ENCODE peak calls at places on chromosome 7, in four cellular contexts. C is dorsolateral prefrontal cortex, D is spleen, G is uterus. Q is an unnamed sample.

GRCh38 chr7:5419523-5420107 is 4.0 kb downstream of the TNRC18 start:
- DNase-seq in C (peak), D (no peak), G (no peak), Q (no peak)

GRCh38 chr7:12637819-12638592 is 49.4 kb upstream of the ARL4A start:
- DNase-seq in G (no peak), D (no peak), C (no peak), Q (no peak)

GRCh38 chr7:84507529-84507928 is 312.9 kb upstream of the SEMA3A start:
- DNase-seq in G (no peak), D (no peak), C (no peak), Q (no peak)

GRCh38 chr7:8129323-8129659 is 132.7 kb downstream of the ICA1 start:
- DNase-seq in C (no peak), D (no peak), G (no peak), Q (no peak)

GRCh38 chr7:129865093-129865931 is 87.4 kb downstream of the UBE2H start:
- DNase-seq in D (no peak), C (no peak), G (no peak), Q (peak)

GRCh38 chr7:106504620-106505019 is 156.3 kb downstream of the CCDC71L start:
- DNase-seq in G (no peak), D (no peak), C (no peak), Q (no peak)

GRCh38 chr7:84025332-84025927 is 169.2 kb downstream of the SEMA3A start:
- DNase-seq in D (no peak), G (no peak), C (no peak), Q (peak)

GRCh38 chr7:30908681-30909080 is 3.0 kb upstream of the AQP1 start:
- DNase-seq in G (no peak), C (no peak), D (no peak), Q (no peak)

GRCh38 chr7:120783273-120783672 is 74.7 kb downstream of the TSPAN12 start:
- DNase-seq in C (no peak), G (no peak), D (no peak), Q (no peak)

GRCh38 chr7:86932038-86932512 is 127.4 kb downstream of the ELAPOR2 start:
- DNase-seq in C (no peak), D (no peak), G (peak), Q (peak)

GRCh38 chr7:19404912-19405329 is 259.7 kb upstream of the FERD3L start:
- DNase-seq in G (no peak), C (no peak), D (no peak), Q (peak)

GRCh38 chr7:37320840-37321468 is 127.7 kb downstream of the ELMO1 start:
- DNase-seq in C (no peak), G (no peak), D (no peak), Q (no peak)

GRCh38 chr7:66626236-66626957 is 2.3 kb upstream of the KCTD7 start:
- DNase-seq in G (peak), D (no peak), C (no peak), Q (peak)

GRCh38 chr7:19772858-19773337 is 519 bp downstream of the TMEM196 start:
- DNase-seq in G (peak), C (no peak), D (no peak), Q (peak)

GRCh38 chr7:134154581-134155130 is 27.5 kb downstream of the LRGUK start:
- DNase-seq in D (no peak), C (no peak), G (no peak), Q (no peak)

GRCh38 chr7:148987751-148988512 is 40.4 kb downstream of the PDIA4 start:
- DNase-seq in C (no peak), D (peak), G (no peak), Q (no peak)

GRCh38 chr7:44310221-44310848 is 15.1 kb downstream of the CAMK2B start:
- DNase-seq in C (no peak), G (no peak), D (peak), Q (no peak)

DNA sequence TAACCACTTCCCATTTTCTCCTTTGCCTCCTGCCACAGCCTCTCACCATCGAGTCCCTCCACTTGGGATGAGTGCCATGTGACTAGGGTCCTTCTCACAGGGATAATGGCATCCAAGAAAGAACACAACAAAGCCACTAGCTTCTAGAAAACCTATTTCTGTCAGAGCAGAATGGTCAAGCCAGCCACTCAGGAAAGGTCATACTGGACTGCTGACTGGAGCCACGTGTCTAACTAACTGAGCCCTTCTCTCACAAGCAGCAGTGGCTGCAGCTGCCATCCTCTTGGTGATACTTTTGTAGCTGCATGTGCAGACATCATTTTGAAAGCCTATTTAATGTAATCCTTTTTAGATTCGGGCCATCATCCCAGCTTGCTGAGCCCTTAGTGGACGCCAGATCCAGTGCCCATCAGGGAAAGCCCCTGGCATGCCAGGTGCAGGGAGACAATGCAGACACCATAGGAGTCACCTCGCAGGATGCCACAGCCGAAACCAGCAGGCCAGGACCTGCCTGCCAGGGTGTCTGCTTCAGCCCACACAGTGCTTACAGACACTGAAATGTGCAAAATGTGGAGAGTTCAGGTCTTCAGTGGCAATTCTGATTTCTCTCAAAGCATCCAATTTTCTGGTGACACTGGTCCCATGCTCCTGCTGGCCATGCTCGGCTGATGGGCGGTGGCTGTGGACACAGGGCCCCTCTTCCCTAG is 98.3 kb upstream of the DDC start:
- DNase-seq in D (no peak), G (no peak), C (no peak), Q (no peak)
- H3K4me3 ChIP-seq in D (no peak), G (no peak), C (no peak), Q (no peak)

GRCh38 chr7:73966062-73966940 is 61.7 kb upstream of the ELN start:
- DNase-seq in D (peak), C (no peak), G (no peak), Q (no peak)
- TF ChIP-seq CTCF in D (no peak), C (no peak), G (no peak), Q (no peak)

GRCh38 chr7:96321041-96321669 is 743 bp downstream of the SLC25A13 start:
- DNase-seq in C (peak), D (peak), G (peak), Q (peak)

GRCh38 chr7:96321670-96322372 is at the start of gene SLC25A13:
- DNase-seq in C (peak), G (peak), D (peak), Q (peak)

GRCh38 chr7:96320437-96320836 is 1.5 kb downstream of the SLC25A13 start:
- DNase-seq in G (no peak), D (no peak), C (no peak), Q (no peak)

GRCh38 chr7:96322847-96323461 is 1.1 kb upstream of the SLC25A13 start:
- DNase-seq in C (no peak), G (no peak), D (no peak), Q (no peak)

DNA sequence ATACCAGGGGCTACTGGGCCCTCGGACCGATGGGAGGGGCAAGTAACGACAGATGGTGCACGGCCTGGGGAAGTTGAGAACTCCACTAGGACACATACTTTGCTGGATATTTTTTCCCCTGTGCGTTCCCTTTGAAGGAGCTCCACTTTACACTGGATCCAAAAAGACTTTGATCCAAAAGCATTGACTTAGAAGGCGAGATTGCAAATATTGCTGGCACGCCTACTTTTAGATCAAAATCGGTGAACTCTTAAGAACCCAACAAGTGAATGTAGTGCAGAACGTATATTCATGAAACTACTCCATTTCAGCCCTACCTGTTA is 436 bp upstream of the SLC25A13 start:
- DNase-seq in C (no peak), D (no peak), G (no peak), Q (no peak)
- H3K4me3 ChIP-seq in C (peak), D (peak), G (peak), Q (peak)

GRCh38 chr7:142482899-142483658 is 225.2 kb upstream of the PRSS58 start:
- DNase-seq in G (no peak), D (peak), C (peak), Q (peak)

GRCh38 chr7:142488234-142488633 is 230.4 kb upstream of the PRSS58 start:
- DNase-seq in C (no peak), D (no peak), G (no peak), Q (no peak)

GRCh38 chr7:142483659-142484317 is 225.9 kb upstream of the PRSS58 start:
- DNase-seq in C (no peak), D (no peak), G (no peak), Q (no peak)

GRCh38 chr7:142487124-142487523 is 229.3 kb upstream of the PRSS58 start:
- DNase-seq in G (no peak), C (no peak), D (no peak), Q (no peak)

DNA sequence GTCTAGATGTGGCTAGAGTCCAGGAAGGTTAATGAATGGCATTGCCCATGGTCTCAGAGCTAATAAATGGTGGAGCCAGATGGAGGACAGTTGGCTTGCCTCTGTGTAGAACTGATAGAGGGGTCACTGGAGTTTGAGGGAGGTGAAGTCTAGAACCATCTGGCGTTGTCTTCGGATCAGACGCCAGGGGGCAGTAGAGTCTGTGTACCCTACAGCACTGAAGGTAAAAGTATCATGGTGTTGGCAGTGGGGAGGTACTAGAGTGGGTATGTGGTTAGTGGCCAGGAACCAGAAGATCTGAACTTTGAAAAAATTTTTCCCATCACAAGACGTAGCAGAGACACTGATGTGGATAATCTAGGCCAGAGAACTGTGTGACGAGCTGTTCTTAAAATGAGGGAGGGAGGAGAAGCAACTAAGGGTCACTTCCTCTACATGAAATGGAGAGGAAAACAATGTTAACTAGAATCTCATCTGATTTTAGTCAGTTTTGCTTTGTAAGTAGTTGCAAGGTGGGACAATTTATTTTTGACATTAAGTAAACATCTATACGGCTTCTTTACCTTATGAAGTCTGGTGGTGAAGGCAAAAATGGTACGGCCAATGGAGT is 227.9 kb upstream of the PRSS58 start:
- DNase-seq in C (no peak), G (no peak), D (no peak), Q (no peak)
- TF ChIP-seq CTCF in C (peak), G (no peak), D (no peak), Q (peak)

GRCh38 chr7:141281311-141281710 is 207.4 kb downstream of the TMEM178B start:
- DNase-seq in G (no peak), D (no peak), C (no peak), Q (no peak)
- H3K4me3 ChIP-seq in G (no peak), D (no peak), C (no peak), Q (no peak)

DNA sequence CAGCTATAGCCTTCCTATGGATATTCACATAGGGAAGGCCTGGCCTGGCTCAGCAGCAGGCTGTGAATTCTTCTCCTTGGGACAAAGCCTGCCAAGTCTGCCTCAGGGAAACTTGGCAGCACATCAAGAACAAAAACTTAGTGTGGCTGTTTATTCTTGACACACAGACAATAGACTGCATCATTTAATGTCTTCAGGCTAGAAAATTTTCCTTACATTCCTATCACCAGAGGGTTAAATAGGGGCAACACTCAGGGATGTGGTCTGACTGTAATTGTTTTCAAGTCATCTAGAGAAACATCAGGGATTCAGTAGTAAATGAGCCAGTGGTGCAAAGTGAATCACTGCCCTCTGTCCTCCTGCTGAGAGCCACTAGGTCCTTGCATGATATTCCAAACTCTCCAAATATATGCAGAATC is 137.3 kb downstream of the SEMA3C start:
- DNase-seq in G (peak), D (no peak), C (no peak), Q (peak)
- TF ChIP-seq CTCF in G (no peak), D (no peak), C (no peak), Q (no peak)

DNA sequence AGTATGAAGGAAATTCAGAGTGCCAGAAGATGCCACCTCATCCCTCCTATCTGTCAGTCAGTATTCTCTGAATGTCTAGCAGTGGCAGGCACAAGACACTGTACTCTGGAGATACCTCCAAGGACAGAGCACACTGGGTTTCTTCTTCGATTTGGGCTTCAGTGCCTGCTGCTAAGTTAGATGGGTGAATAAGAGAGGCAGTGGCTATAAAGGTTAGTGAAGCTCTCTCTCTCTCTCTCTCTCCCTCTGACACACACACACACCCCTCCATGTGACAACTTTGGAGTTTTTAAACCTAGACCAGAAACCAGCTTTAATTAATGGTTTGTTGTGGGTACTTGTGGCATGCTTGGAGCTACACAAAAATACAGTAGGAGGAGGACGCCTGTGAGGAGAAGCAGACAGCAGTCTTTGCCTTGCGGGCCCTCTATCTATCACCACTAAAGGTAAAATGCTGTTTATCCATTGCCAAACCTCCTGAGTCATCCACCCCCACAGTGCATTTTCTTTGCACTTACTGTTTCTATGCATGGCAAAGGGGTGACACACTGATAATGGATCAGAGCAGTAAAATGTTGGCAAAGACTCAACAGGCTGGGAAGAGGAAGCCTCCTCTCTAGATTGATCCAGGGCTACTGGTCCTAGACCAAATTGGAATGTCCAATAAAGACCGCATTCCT is 102.5 kb downstream of the TRIL start:
- DNase-seq in G (no peak), D (no peak), C (no peak), Q (peak)
- H3K4me3 ChIP-seq in G (no peak), D (no peak), C (no peak), Q (no peak)

DNA sequence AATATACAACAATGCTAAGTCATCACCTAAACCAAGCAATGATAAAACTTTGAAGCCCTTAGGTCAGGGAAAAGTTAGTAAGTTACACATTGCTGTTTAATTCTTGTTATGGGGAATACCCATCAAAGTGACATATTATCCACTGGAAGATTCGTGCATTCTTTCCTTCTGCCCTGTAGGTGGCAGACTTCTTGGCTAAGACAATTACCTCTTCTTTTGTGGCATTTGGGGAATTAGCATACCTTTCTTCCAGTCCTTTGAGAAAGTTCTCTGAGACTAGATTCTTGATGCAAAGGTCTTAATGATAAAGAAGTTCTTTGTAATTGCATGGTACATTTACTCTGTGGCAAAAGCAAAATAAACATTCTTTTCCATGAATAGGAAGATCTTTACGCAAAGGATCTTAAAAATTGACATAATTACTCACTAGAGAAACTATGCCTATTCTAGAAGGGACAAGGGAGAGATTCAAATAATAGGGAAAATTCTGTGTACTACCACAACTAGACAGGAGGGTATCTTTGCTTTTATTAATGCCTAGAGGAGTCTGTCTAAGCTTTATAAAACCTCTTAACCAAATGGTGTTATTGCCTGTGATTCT is 395.9 kb downstream of the GRM8 start:
- DNase-seq in G (no peak), D (no peak), C (no peak), Q (peak)
- TF ChIP-seq CTCF in G (no peak), D (no peak), C (peak), Q (peak)

Q was measured in fibroblast of villous mesenchyme.